ENCODE peak calls at places on chromosomes 6 and 20, in ten cellular contexts. A is uterus; B is kidney; F is CD8-positive, alpha-beta memory T cell; N is tibial artery; D is psoas muscle; H is HL-60; P is naive thymus-derived CD4-positive, alpha-beta T cell; O is caudate nucleus; R is pancreas. U is an unnamed sample.

GRCh38 chr20:829531-829930 is 4.0 kb upstream of the FAM110A start:
- DNase-seq in A (no peak), B (no peak), F (no peak), N (no peak), D (no peak), H (peak), P (no peak), O (no peak), R (no peak), U (no peak)

GRCh38 chr6:128062882-128063603 is 162.2 kb upstream of the THEMIS start:
- DNase-seq in A (no peak), B (no peak), F (no peak), N (no peak), D (no peak), H (no peak), P (no peak), O (no peak), R (no peak), U (no peak)

GRCh38 chr6:53433617-53434285 is 85.0 kb upstream of the ELOVL5 start:
- DNase-seq in A (no peak), B (no peak), F (no peak), N (no peak), D (no peak), H (no peak), P (no peak), O (no peak), R (no peak), U (no peak)

GRCh38 chr6:134517145-134517658 is 199.3 kb upstream of the SGK1 start:
- DNase-seq in A (peak), B (peak), F (no peak), N (peak), D (peak), H (peak), P (no peak), O (no peak), R (peak), U (peak)

GRCh38 chr20:1207293-1207884 is 4.1 kb downstream of the C20orf202 start:
- DNase-seq in A (no peak), B (no peak), F (no peak), N (no peak), D (no peak), H (no peak), P (no peak), O (no peak), R (no peak), U (no peak)

GRCh38 chr6:46199387-46199786 is 28.6 kb upstream of the ENPP5 start:
- DNase-seq in A (no peak), B (no peak), F (no peak), N (no peak), D (no peak), H (no peak), P (no peak), O (no peak), R (no peak), U (no peak)

GRCh38 chr6:130120731-130121130 is 102.0 kb downstream of the SAMD3 start:
- DNase-seq in A (no peak), B (no peak), F (no peak), N (no peak), D (no peak), H (no peak), P (no peak), O (no peak), R (no peak), U (no peak)

GRCh38 chr6:134376785-134377184 is 58.9 kb upstream of the SGK1 start:
- DNase-seq in A (no peak), B (no peak), F (no peak), N (no peak), D (no peak), H (peak), P (no peak), O (no peak), R (no peak), U (no peak)

GRCh38 chr20:24465168-24465567 is 4.3 kb upstream of the SYNDIG1 start:
- DNase-seq in A (no peak), B (no peak), F (no peak), N (no peak), D (no peak), H (no peak), P (no peak), O (no peak), R (no peak), U (no peak)

DNA sequence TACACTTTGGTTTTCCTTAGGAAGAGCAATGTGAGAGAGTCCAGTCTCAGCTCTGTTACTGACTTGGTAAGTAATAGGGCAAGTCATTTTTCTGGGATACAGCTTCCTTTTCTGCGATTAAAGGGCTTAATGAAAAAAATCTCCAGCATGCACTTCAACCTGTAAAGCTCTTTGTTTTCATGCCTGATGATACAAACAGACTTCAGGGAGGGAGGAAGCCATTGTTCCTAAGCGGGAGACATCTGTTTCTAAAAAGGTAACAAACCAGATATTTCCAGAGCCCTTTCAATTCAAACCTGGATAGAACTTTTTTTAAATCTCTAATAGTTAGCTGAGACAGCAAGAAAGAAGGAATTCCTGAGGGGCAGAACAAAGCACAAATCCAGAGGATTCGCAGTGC is 5.2 kb upstream of the CASS4 start:
- DNase-seq in A (no peak), B (no peak), F (no peak), N (no peak), D (no peak), H (no peak), P (no peak), O (no peak), R (no peak), U (no peak)
- H3K27ac ChIP-seq in A (no peak), B (no peak), F (no peak), N (no peak), D (peak), H (no peak), P (no peak), O (no peak), R (no peak), U (no peak)

GRCh38 chr20:37741055-37741454 is 47.2 kb downstream of the CTNNBL1 start:
- DNase-seq in A (no peak), B (no peak), F (no peak), N (no peak), D (no peak), H (no peak), P (no peak), O (no peak), R (no peak), U (no peak)

GRCh38 chr20:37736132-37736531 is 42.3 kb downstream of the CTNNBL1 start:
- DNase-seq in A (no peak), B (no peak), F (no peak), N (no peak), D (no peak), H (no peak), P (no peak), O (no peak), R (no peak), U (no peak)

GRCh38 chr20:37735541-37735940 is 41.7 kb downstream of the CTNNBL1 start:
- DNase-seq in A (no peak), B (no peak), F (no peak), N (no peak), D (no peak), H (no peak), P (no peak), O (no peak), R (no peak), U (no peak)

GRCh38 chr20:37734228-37734980 is 40.6 kb downstream of the CTNNBL1 start:
- DNase-seq in A (no peak), B (no peak), F (no peak), N (no peak), D (no peak), H (no peak), P (no peak), O (no peak), R (no peak), U (no peak)

GRCh38 chr20:37737806-37738442 is 44.1 kb downstream of the CTNNBL1 start:
- DNase-seq in A (no peak), B (no peak), F (no peak), N (no peak), D (no peak), H (no peak), P (no peak), O (no peak), R (no peak), U (no peak)
- H3K27ac ChIP-seq in A (no peak), B (no peak), F (no peak), N (no peak), D (peak), H (no peak), P (no peak), O (no peak), R (no peak), U (no peak)

GRCh38 chr6:71043902-71044301 is 87.0 kb upstream of the B3GAT2 start:
- DNase-seq in A (no peak), B (no peak), F (no peak), N (no peak), D (no peak), H (peak), P (no peak), O (no peak), R (no peak), U (no peak)

GRCh38 chr6:71040043-71040442 is 83.2 kb upstream of the B3GAT2 start:
- DNase-seq in A (no peak), B (no peak), F (no peak), N (no peak), D (no peak), H (no peak), P (no peak), O (no peak), R (no peak), U (peak)

GRCh38 chr6:71038966-71039365 is 82.1 kb upstream of the B3GAT2 start:
- DNase-seq in A (no peak), B (no peak), F (no peak), N (no peak), D (no peak), H (no peak), P (no peak), O (no peak), R (no peak), U (no peak)

GRCh38 chr6:71044753-71045152 is 87.9 kb upstream of the B3GAT2 start:
- DNase-seq in A (no peak), B (no peak), F (no peak), N (no peak), D (no peak), H (no peak), P (no peak), O (no peak), R (no peak), U (no peak)

DNA sequence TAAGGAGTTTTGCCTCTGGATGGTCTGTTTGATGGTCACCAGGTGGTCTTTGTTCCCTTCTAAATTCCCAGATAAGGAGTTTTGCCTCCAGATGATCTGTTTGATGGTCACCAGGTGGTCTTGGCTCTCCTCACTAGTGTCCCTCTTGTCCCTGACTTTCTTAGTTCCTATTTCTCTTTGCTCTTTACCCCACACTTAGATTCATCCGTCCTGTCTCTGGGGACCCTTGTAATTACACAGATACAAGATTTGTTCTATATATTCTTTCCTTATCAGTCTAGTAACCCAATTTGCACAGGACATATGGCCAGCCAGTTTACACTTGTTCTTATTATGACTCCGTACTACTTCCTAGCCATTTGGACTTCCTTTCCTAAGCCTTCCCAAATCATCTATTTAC is 84.0 kb upstream of the B3GAT2 start:
- DNase-seq in A (no peak), B (no peak), F (no peak), N (no peak), D (no peak), H (no peak), P (no peak), O (no peak), R (no peak), U (no peak)
- H3K27ac ChIP-seq in A (no peak), B (no peak), F (no peak), N (no peak), D (no peak), H (no peak), P (no peak), O (no peak), R (no peak), U (no peak)

GRCh38 chr20:33561981-33562601 is 72.2 kb downstream of the CBFA2T2 start:
- DNase-seq in A (peak), B (no peak), F (no peak), N (peak), D (peak), H (no peak), P (no peak), O (peak), R (peak), U (peak)
- H3K27ac ChIP-seq in A (peak), B (no peak), F (no peak), N (peak), D (no peak), H (no peak), P (no peak), O (no peak), R (no peak), U (peak)

GRCh38 chr6:159984268-159984786 is 15.4 kb downstream of the IGF2R start:
- DNase-seq in A (no peak), B (no peak), F (no peak), N (no peak), D (peak), H (no peak), P (no peak), O (no peak), R (no peak), U (no peak)

GRCh38 chr6:159988983-159989454 is 20.1 kb downstream of the IGF2R start:
- DNase-seq in A (no peak), B (no peak), F (no peak), N (no peak), D (no peak), H (peak), P (no peak), O (no peak), R (no peak), U (no peak)

GRCh38 chr6:159982726-159983506 is 14.0 kb downstream of the IGF2R start:
- DNase-seq in A (no peak), B (no peak), F (peak), N (no peak), D (no peak), H (peak), P (no peak), O (no peak), R (no peak), U (no peak)

GRCh38 chr6:159983641-159984080 is 14.8 kb downstream of the IGF2R start:
- DNase-seq in A (no peak), B (no peak), F (no peak), N (no peak), D (no peak), H (peak), P (no peak), O (no peak), R (no peak), U (no peak)

GRCh38 chr6:159985296-159985940 is 16.5 kb downstream of the IGF2R start:
- DNase-seq in A (no peak), B (no peak), F (no peak), N (no peak), D (no peak), H (no peak), P (no peak), O (no peak), R (no peak), U (no peak)
- H3K27ac ChIP-seq in A (no peak), B (peak), F (no peak), N (no peak), D (no peak), H (no peak), P (no peak), O (no peak), R (no peak), U (no peak)

GRCh38 chr6:139030211-139030530 is 1.6 kb downstream of the ABRACL start:
- DNase-seq in A (no peak), B (no peak), F (no peak), N (no peak), D (no peak), H (no peak), P (no peak), O (no peak), R (no peak), U (no peak)
- H3K27ac ChIP-seq in A (peak), B (no peak), F (no peak), N (peak), D (peak), H (peak), P (peak), O (no peak), R (no peak), U (peak)

GRCh38 chr6:11279213-11279780 is 46.8 kb upstream of the NEDD9 start:
- DNase-seq in A (peak), B (no peak), F (no peak), N (peak), D (peak), H (no peak), P (no peak), O (no peak), R (no peak), U (no peak)
- H3K27ac ChIP-seq in A (peak), B (no peak), F (no peak), N (peak), D (no peak), H (no peak), P (no peak), O (no peak), R (no peak), U (no peak)

GRCh38 chr20:63884506-63885263 is 10.2 kb upstream of the DNAJC5 start:
- DNase-seq in A (no peak), B (no peak), F (no peak), N (no peak), D (peak), H (no peak), P (no peak), O (no peak), R (no peak), U (no peak)
- H3K27ac ChIP-seq in A (no peak), B (no peak), F (no peak), N (no peak), D (peak), H (no peak), P (no peak), O (no peak), R (no peak), U (no peak)

U was measured in endodermal cell.